ENCODE peak calls at places on chromosomes 1 and 21, in six cellular contexts. J is IMR-90, I is H9, C is neuronal stem cell, E is H1, A is mesendoderm. T is an unnamed sample.

GRCh38 chr1:210174133-210174532 is 58.5 kb upstream of the SERTAD4 start:
- DNase-seq in C (no peak), A (no peak), I (no peak), J (no peak), E (no peak), T (no peak)

GRCh38 chr1:65479805-65480204 is 59.3 kb downstream of the LEPR start:
- DNase-seq in I (no peak), E (no peak), A (no peak), J (no peak), C (no peak), T (no peak)

GRCh38 chr1:3067301-3067670 is 1.7 kb upstream of the PRDM16 start:
- DNase-seq in J (no peak), E (peak), C (no peak), A (no peak), I (no peak), T (no peak)

GRCh38 chr1:79726321-79726720 is 719.8 kb upstream of the ADGRL4 start:
- DNase-seq in I (no peak), J (no peak), A (no peak), C (no peak), E (no peak), T (no peak)

GRCh38 chr1:212794561-212795014 is 2.9 kb downstream of the TATDN3 start:
- DNase-seq in J (no peak), C (no peak), A (no peak), E (no peak), I (no peak), T (peak)

GRCh38 chr1:109113787-109114568 is at the start of gene ELAPOR1:
- DNase-seq in I (peak), E (peak), A (peak), C (peak), J (peak), T (no peak)

GRCh38 chr1:93905734-93906133 is 3.5 kb downstream of the GCLM start:
- DNase-seq in C (no peak), E (no peak), I (no peak), J (peak), A (no peak), T (peak)

GRCh38 chr1:46198026-46198826 is at the start of gene POMGNT1:
- DNase-seq in E (peak), J (peak), A (peak), C (peak), I (peak), T (peak)

GRCh38 chr1:29210278-29211085 is 20.3 kb downstream of the MECR start:
- DNase-seq in E (no peak), A (no peak), J (no peak), I (no peak), C (no peak), T (peak)

GRCh38 chr1:94092210-94092613 is 28.7 kb downstream of the ABCA4 start:
- DNase-seq in I (no peak), A (peak), C (no peak), J (peak), E (no peak), T (peak)

GRCh38 chr1:32715901-32716311 is 13.3 kb upstream of the SYNC start:
- DNase-seq in E (no peak), A (no peak), I (no peak), C (no peak), J (no peak), T (no peak)

GRCh38 chr1:207935166-207935583 is 24.2 kb upstream of the CD34 start:
- DNase-seq in I (no peak), C (no peak), E (no peak), A (no peak), J (no peak), T (no peak)

GRCh38 chr1:96973605-96974004 is 252.0 kb downstream of the PTBP2 start:
- DNase-seq in C (no peak), J (peak), E (no peak), I (no peak), A (no peak), T (no peak)

GRCh38 chr1:22709891-22710687 is 550 bp upstream of the EPHB2 start:
- DNase-seq in C (peak), I (peak), J (peak), E (peak), A (peak), T (peak)

GRCh38 chr1:185419718-185420117 is 102.7 kb upstream of the IVNS1ABP start:
- DNase-seq in I (no peak), A (no peak), J (no peak), E (no peak), C (no peak), T (peak)

GRCh38 chr1:201011616-201012015 is 11.9 kb downstream of the KIF21B start:
- DNase-seq in J (no peak), A (no peak), E (no peak), I (no peak), C (no peak), T (no peak)

GRCh38 chr1:165161130-165161529 is 195.4 kb downstream of the LMX1A start:
- DNase-seq in C (no peak), J (no peak), I (no peak), A (no peak), E (no peak), T (no peak)

GRCh38 chr1:54363925-54364324 is 42.3 kb downstream of the SSBP3 start:
- DNase-seq in J (no peak), C (no peak), E (no peak), A (no peak), I (no peak), T (no peak)

GRCh38 chr1:54364613-54365012 is 41.6 kb downstream of the SSBP3 start:
- DNase-seq in A (no peak), I (no peak), C (no peak), J (no peak), E (no peak), T (no peak)

GRCh38 chr1:54361342-54361741 is 44.9 kb downstream of the SSBP3 start:
- DNase-seq in A (peak), J (no peak), C (no peak), I (no peak), E (no peak), T (no peak)

GRCh38 chr1:54365020-54365797 is 41.0 kb downstream of the SSBP3 start:
- DNase-seq in I (no peak), A (no peak), C (no peak), J (no peak), E (no peak), T (no peak)

DNA sequence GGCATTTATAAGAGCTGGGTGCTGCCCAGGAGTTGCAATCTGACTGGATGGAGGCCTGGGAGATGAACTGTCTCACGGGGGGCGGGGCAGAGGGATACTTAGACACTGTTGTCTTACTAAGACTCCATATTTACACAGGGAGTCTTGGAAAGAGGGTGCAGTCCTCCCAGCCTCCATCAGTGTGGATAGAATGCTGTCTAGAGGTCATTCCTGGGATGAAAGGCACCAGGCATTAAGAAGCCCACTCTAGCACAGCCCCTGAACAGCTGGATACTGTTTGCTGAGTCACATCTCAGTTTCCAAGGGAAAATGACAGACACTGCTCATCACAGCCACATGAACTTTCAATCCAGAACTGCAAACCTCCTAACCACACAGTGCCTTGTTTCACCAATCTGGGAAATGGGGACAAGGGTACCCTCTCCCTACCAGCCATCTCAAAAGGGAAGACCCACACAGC is 43.3 kb downstream of the SSBP3 start:
- DNase-seq in C (no peak), J (peak), I (no peak), E (no peak), A (no peak), T (peak)
- H3K4ac ChIP-seq in C (no peak), J (peak), I (no peak), E (no peak), A (no peak), T (no peak)

GRCh38 chr1:55716151-55716550 is 501.0 kb upstream of the USP24 start:
- DNase-seq in J (peak), I (no peak), A (no peak), E (no peak), C (no peak), T (no peak)
- H2AK5ac ChIP-seq in J (peak), I (no peak), A (no peak), E (no peak), C (no peak), T (peak)

DNA sequence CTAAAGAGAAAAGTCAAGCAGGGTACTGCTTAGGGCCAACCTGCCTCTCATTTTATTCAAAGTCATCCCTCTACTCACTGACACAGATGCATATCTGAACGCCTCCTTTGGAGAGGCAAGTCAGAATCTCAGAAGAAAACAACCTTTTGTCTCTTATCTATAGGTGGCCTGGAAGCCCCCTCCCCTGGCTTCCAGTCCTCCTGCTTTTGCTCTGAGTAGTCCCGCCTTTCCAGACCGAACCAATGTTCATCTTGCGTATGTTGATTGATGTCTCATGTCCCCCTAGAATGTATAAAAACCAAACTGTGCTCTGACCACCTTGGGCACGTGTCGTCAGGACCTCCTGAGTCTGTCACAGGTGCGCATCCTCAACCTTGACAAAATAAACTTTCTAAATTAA is 81.8 kb downstream of the WDR4 start:
- DNase-seq in A (peak), J (no peak), C (no peak), I (no peak), E (no peak), T (no peak)
- H3K9ac ChIP-seq in A (no peak), J (no peak), C (no peak), I (no peak), E (no peak), T (no peak)

DNA sequence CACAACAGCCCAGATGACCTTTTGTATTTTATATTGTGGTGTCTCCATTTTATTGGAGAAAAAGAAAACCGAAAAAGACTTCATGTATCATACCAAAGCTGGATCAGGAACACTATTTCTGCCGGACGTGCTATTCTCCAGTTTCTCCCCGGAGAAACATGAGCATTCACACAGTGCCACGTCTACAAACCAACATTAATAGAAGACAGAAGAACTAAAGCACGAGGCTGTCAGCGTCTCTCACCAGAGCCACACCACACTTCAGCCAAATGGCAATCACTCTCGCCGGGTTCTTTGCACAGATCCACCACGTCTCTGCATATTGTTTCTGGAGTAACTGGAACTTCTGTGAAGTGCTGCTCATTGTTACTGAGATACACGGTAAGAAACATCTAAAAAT is 24.8 kb downstream of the TP53BP2 start:
- DNase-seq in A (no peak), J (no peak), I (no peak), E (no peak), C (no peak), T (no peak)
- H3K4ac ChIP-seq in A (peak), J (no peak), I (no peak), E (no peak), C (no peak), T (no peak)

GRCh38 chr1:41436281-41437010 is 48.0 kb downstream of the EDN2 start:
- DNase-seq in J (no peak), A (peak), E (no peak), I (no peak), C (no peak), T (no peak)
- H2AK5ac ChIP-seq in J (no peak), A (peak), E (no peak), I (no peak), C (no peak), T (no peak)

GRCh38 chr1:111491070-111491469 is 12.4 kb downstream of the ADORA3 start:
- DNase-seq in C (no peak), I (no peak), J (no peak), E (no peak), A (no peak), T (no peak)

GRCh38 chr1:111497592-111497991 is 5.8 kb downstream of the ADORA3 start:
- DNase-seq in E (no peak), C (no peak), J (no peak), I (no peak), A (no peak), T (no peak)

GRCh38 chr1:111499026-111499790 is 4.2 kb downstream of the ADORA3 start:
- DNase-seq in C (no peak), E (no peak), A (no peak), I (no peak), J (no peak), T (no peak)

DNA sequence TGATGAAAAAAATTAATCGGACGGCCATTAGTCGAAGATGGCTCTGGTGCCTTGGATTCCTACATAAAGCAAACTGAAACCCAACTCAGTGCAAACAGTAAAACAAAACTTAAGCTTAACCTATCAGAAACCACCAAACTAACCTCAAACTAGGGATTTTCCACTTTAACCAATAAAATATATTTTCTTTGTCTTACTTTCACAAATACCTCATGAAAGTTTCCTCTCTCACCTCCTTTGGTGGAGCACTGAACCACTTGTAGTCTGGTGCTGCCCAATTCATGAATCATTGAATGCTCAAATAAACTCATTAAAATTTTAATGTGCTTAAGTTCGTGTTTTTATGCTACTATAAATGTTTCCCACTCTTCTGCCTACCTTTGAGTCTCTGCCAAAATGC is 7.0 kb downstream of the ADORA3 start:
- DNase-seq in I (no peak), J (no peak), A (no peak), C (no peak), E (no peak), T (no peak)
- H3K9ac ChIP-seq in I (no peak), J (no peak), A (no peak), C (no peak), E (no peak), T (no peak)

DNA sequence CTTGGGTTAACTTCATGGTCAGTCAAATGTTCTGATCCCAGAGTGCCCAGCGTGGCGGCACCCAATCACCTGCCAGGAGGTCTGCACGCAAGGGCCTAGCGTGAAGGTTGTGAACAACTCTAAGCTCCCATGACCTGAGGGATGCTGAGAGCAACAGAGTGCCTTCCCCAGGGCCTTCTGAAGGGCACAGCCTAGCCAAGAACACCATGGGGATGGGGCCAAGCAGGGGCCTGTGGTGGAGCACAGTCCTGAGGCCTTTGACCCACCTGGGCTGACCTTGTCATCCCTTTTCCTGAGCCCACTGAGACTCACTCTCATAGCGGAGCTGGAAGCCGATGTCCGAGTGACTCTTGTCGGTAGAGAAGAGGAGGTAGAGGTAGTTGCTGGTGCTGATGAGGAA is 138.8 kb upstream of the HMGB4 start:
- DNase-seq in E (no peak), I (peak), C (no peak), A (no peak), J (no peak), T (no peak)
- H3K4ac ChIP-seq in E (no peak), I (no peak), C (no peak), A (no peak), J (no peak), T (no peak)

DNA sequence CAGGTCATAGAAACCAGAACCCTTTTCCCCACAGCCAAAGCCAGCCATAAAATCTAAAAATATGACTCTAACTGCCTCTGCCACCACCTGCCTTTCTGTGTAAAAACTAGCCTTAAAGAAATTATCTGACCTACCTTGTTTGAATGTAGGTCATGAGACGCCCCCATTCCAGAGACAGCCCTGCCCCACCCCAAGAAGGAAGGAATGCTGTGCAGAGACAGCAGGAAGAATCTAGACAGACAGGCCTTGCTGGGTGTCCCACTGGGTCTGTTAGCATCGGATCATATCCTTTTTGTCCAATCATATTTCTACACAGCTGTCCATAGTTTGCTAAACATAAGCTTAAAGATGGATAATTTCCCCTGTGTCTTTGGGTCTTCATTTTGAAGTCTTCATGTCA is 128.4 kb upstream of the RAB4A start:
- DNase-seq in A (no peak), E (no peak), J (no peak), C (no peak), I (no peak), T (no peak)
- H2AK5ac ChIP-seq in A (no peak), E (no peak), J (no peak), C (no peak), I (no peak), T (no peak)

GRCh38 chr1:230113605-230114241 is 46.7 kb downstream of the GALNT2 start:
- DNase-seq in J (peak), C (no peak), E (no peak), I (no peak), A (no peak), T (peak)

GRCh38 chr1:230112131-230112701 is 45.2 kb downstream of the GALNT2 start:
- DNase-seq in J (peak), A (no peak), C (peak), I (no peak), E (no peak), T (peak)

GRCh38 chr1:230114245-230114651 is 47.2 kb downstream of the GALNT2 start:
- DNase-seq in C (no peak), I (no peak), J (peak), E (no peak), A (no peak), T (no peak)

GRCh38 chr1:230113230-230113604 is 46.2 kb downstream of the GALNT2 start:
- DNase-seq in A (no peak), E (no peak), I (no peak), J (no peak), C (no peak), T (no peak)

GRCh38 chr1:230112782-230113181 is 45.7 kb downstream of the GALNT2 start:
- DNase-seq in A (no peak), E (no peak), C (no peak), J (no peak), I (no peak), T (no peak)
- H3K9ac ChIP-seq in A (no peak), E (no peak), C (no peak), J (no peak), I (no peak), T (peak)

T was measured in mesenchymal stem cell.